ENCODE peak calls at places on chromosomes 11 and 22, in six cellular contexts. One of them, this sample, is unnamed.

GRCh38 chr22:37448521-37449150 is 21.4 kb upstream of the ELFN2 start:
- DNase-seq in lower lobe of right lung: no peak
- DNase-seq in HFF-Myc: no peak
- DNase-seq in AG10803: no peak
- DNase-seq in left ventricle myocardium inferior: no peak
- DNase-seq in IMR-90: no peak
- DNase-seq in this sample: no peak

GRCh38 chr11:114738954-114739353 is 60.6 kb downstream of the NXPE2 start:
- DNase-seq in lower lobe of right lung: no peak
- DNase-seq in HFF-Myc: peak
- DNase-seq in AG10803: peak
- DNase-seq in left ventricle myocardium inferior: no peak
- DNase-seq in IMR-90: peak
- DNase-seq in this sample: peak

GRCh38 chr11:71988050-71988449 is 10.7 kb upstream of the IL18BP start:
- DNase-seq in lower lobe of right lung: no peak
- DNase-seq in HFF-Myc: peak
- DNase-seq in AG10803: peak
- DNase-seq in left ventricle myocardium inferior: no peak
- DNase-seq in IMR-90: peak
- DNase-seq in this sample: no peak

GRCh38 chr11:61954106-61955030 is 4.2 kb downstream of the BEST1 start:
- DNase-seq in lower lobe of right lung: no peak
- DNase-seq in HFF-Myc: no peak
- DNase-seq in AG10803: peak
- DNase-seq in left ventricle myocardium inferior: no peak
- DNase-seq in IMR-90: no peak
- DNase-seq in this sample: no peak

GRCh38 chr11:106457727-106458126 is 380.3 kb downstream of the AASDHPPT start:
- DNase-seq in lower lobe of right lung: no peak
- DNase-seq in HFF-Myc: no peak
- DNase-seq in AG10803: peak
- DNase-seq in left ventricle myocardium inferior: no peak
- DNase-seq in IMR-90: peak
- DNase-seq in this sample: no peak

GRCh38 chr11:76513654-76514034 is 68.8 kb downstream of the EMSY start:
- DNase-seq in lower lobe of right lung: no peak
- DNase-seq in HFF-Myc: no peak
- DNase-seq in AG10803: no peak
- DNase-seq in left ventricle myocardium inferior: no peak
- DNase-seq in IMR-90: no peak
- DNase-seq in this sample: no peak

GRCh38 chr11:2804701-2805387 is 80.7 kb downstream of the CDKN1C start:
- DNase-seq in lower lobe of right lung: peak
- DNase-seq in HFF-Myc: no peak
- DNase-seq in AG10803: no peak
- DNase-seq in left ventricle myocardium inferior: peak
- DNase-seq in IMR-90: no peak
- DNase-seq in this sample: no peak

GRCh38 chr22:35510481-35510934 is 30.1 kb upstream of the RASD2 start:
- DNase-seq in lower lobe of right lung: no peak
- DNase-seq in HFF-Myc: no peak
- DNase-seq in AG10803: no peak
- DNase-seq in left ventricle myocardium inferior: no peak
- DNase-seq in IMR-90: peak
- DNase-seq in this sample: no peak

GRCh38 chr11:118812485-118812884 is 21.5 kb upstream of the DDX6 start:
- DNase-seq in lower lobe of right lung: no peak
- DNase-seq in HFF-Myc: no peak
- DNase-seq in AG10803: no peak
- DNase-seq in left ventricle myocardium inferior: no peak
- DNase-seq in IMR-90: no peak
- DNase-seq in this sample: no peak

GRCh38 chr11:65588199-65589054 is 7.2 kb downstream of the KCNK7 start:
- DNase-seq in lower lobe of right lung: peak
- DNase-seq in HFF-Myc: no peak
- DNase-seq in AG10803: no peak
- DNase-seq in left ventricle myocardium inferior: peak
- DNase-seq in IMR-90: peak
- DNase-seq in this sample: peak

GRCh38 chr22:43819691-43820670 is 7.9 kb upstream of the EFCAB6 start:
- DNase-seq in lower lobe of right lung: no peak
- DNase-seq in HFF-Myc: no peak
- DNase-seq in AG10803: no peak
- DNase-seq in left ventricle myocardium inferior: no peak
- DNase-seq in IMR-90: no peak
- DNase-seq in this sample: no peak

GRCh38 chr22:42895541-42895981 is 38.5 kb upstream of the ARFGAP3 start:
- DNase-seq in lower lobe of right lung: no peak
- DNase-seq in HFF-Myc: no peak
- DNase-seq in AG10803: no peak
- DNase-seq in left ventricle myocardium inferior: no peak
- DNase-seq in IMR-90: no peak
- DNase-seq in this sample: peak

GRCh38 chr11:108927791-108928545 is 263.1 kb downstream of the DDX10 start:
- DNase-seq in lower lobe of right lung: no peak
- DNase-seq in HFF-Myc: no peak
- DNase-seq in AG10803: peak
- DNase-seq in left ventricle myocardium inferior: no peak
- DNase-seq in IMR-90: peak
- DNase-seq in this sample: no peak

GRCh38 chr11:108934696-108935095 is 269.8 kb downstream of the DDX10 start:
- DNase-seq in lower lobe of right lung: no peak
- DNase-seq in HFF-Myc: no peak
- DNase-seq in AG10803: no peak
- DNase-seq in left ventricle myocardium inferior: no peak
- DNase-seq in IMR-90: no peak
- DNase-seq in this sample: no peak

GRCh38 chr11:108933630-108934029 is 268.8 kb downstream of the DDX10 start:
- DNase-seq in lower lobe of right lung: no peak
- DNase-seq in HFF-Myc: no peak
- DNase-seq in AG10803: peak
- DNase-seq in left ventricle myocardium inferior: no peak
- DNase-seq in IMR-90: peak
- DNase-seq in this sample: no peak

GRCh38 chr11:108929241-108929640 is 264.4 kb downstream of the DDX10 start:
- DNase-seq in lower lobe of right lung: no peak
- DNase-seq in HFF-Myc: peak
- DNase-seq in AG10803: peak
- DNase-seq in left ventricle myocardium inferior: no peak
- DNase-seq in IMR-90: peak
- DNase-seq in this sample: no peak

DNA sequence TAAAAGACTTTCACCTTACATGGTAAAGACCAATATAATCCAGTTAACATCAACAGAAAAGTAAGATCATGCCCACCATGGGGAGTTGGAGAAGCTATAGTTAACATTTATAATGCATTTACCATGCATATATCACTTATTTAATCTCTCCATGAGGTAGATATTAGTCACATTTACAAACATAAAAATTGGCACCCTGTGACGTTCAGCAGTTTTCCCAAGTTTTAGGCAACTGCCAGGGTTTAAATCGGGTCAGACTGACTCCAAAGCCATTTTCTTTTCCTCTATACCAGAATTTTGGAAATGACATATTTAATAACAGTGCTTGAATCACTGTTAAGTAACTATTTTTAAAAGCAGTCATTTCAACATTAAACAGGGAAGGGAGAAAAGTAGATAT is 266.3 kb downstream of the DDX10 start:
- DNase-seq in lower lobe of right lung: no peak
- DNase-seq in HFF-Myc: no peak
- DNase-seq in AG10803: no peak
- DNase-seq in left ventricle myocardium inferior: no peak
- DNase-seq in IMR-90: peak
- DNase-seq in this sample: no peak
- H3K4me3 ChIP-seq in lower lobe of right lung: no peak
- H3K4me3 ChIP-seq in HFF-Myc: no peak
- H3K4me3 ChIP-seq in AG10803: no peak
- H3K4me3 ChIP-seq in left ventricle myocardium inferior: no peak
- H3K4me3 ChIP-seq in IMR-90: no peak
- H3K4me3 ChIP-seq in this sample: no peak

GRCh38 chr22:49350441-49351121 is 477.1 kb downstream of the BRD1 start:
- DNase-seq in lower lobe of right lung: peak
- DNase-seq in HFF-Myc: no peak
- DNase-seq in AG10803: no peak
- DNase-seq in left ventricle myocardium inferior: no peak
- DNase-seq in IMR-90: no peak
- DNase-seq in this sample: no peak
- TF ChIP-seq CTCF in lower lobe of right lung: no peak
- TF ChIP-seq CTCF in HFF-Myc: no peak
- TF ChIP-seq CTCF in AG10803: no peak
- TF ChIP-seq CTCF in left ventricle myocardium inferior: no peak
- TF ChIP-seq CTCF in IMR-90: no peak
- TF ChIP-seq CTCF in this sample: no peak

GRCh38 chr22:19716041-19716828 is 1.9 kb downstream of the SEPTIN5 start:
- DNase-seq in lower lobe of right lung: no peak
- DNase-seq in HFF-Myc: no peak
- DNase-seq in AG10803: no peak
- DNase-seq in left ventricle myocardium inferior: peak
- DNase-seq in IMR-90: no peak
- DNase-seq in this sample: no peak

GRCh38 chr22:19713650-19714319 is 518 bp upstream of the SEPTIN5 start:
- DNase-seq in lower lobe of right lung: no peak
- DNase-seq in HFF-Myc: no peak
- DNase-seq in AG10803: no peak
- DNase-seq in left ventricle myocardium inferior: peak
- DNase-seq in IMR-90: no peak
- DNase-seq in this sample: no peak

GRCh38 chr22:19716829-19717105 is 2.5 kb downstream of the SEPTIN5 start:
- DNase-seq in lower lobe of right lung: no peak
- DNase-seq in HFF-Myc: no peak
- DNase-seq in AG10803: no peak
- DNase-seq in left ventricle myocardium inferior: no peak
- DNase-seq in IMR-90: no peak
- DNase-seq in this sample: no peak

GRCh38 chr22:19714320-19715252 is at the start of gene SEPTIN5:
- DNase-seq in lower lobe of right lung: no peak
- DNase-seq in HFF-Myc: no peak
- DNase-seq in AG10803: no peak
- DNase-seq in left ventricle myocardium inferior: no peak
- DNase-seq in IMR-90: no peak
- DNase-seq in this sample: no peak

DNA sequence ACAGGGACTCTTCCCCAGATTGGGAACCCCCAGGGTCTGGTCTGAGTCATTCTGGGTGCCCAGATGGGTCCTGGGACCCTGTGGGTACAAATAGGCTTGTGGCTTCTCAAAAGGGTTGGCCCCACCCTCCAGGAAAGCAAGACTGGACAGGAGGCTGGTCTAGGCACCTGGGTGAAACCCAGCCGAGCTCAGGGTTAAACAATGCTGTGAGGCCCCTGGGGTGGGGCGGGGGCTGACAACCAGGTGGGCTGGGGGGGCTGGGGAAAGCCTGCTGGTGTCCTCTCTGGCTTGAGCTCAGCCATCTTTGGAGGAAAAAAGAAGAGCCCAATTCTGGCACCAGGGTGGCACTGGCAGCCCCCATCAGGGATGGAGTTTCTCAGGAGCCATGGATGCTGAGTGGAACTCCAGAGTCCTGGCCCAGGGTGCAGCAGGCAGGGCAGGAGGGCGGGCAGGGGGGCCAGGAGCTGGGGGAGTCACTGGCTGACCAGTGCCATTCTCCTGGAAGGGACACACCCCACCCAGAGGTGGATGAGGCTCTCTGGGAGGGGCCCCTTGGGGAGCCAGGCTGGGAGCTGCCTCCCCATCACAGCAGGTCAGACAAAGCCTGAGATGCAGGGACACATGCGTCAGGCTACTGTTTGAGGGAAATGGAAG is 1.1 kb downstream of the SEPTIN5 start:
- DNase-seq in lower lobe of right lung: no peak
- DNase-seq in HFF-Myc: no peak
- DNase-seq in AG10803: no peak
- DNase-seq in left ventricle myocardium inferior: peak
- DNase-seq in IMR-90: no peak
- DNase-seq in this sample: peak
- H3K4me3 ChIP-seq in lower lobe of right lung: peak
- H3K4me3 ChIP-seq in HFF-Myc: peak
- H3K4me3 ChIP-seq in AG10803: peak
- H3K4me3 ChIP-seq in left ventricle myocardium inferior: peak
- H3K4me3 ChIP-seq in IMR-90: no peak
- H3K4me3 ChIP-seq in this sample: no peak

GRCh38 chr22:45969414-45969799 is 7.6 kb downstream of the WNT7B start:
- DNase-seq in lower lobe of right lung: no peak
- DNase-seq in HFF-Myc: no peak
- DNase-seq in AG10803: no peak
- DNase-seq in left ventricle myocardium inferior: no peak
- DNase-seq in IMR-90: no peak
- DNase-seq in this sample: no peak
- TF ChIP-seq CTCF in lower lobe of right lung: no peak
- TF ChIP-seq CTCF in HFF-Myc: peak
- TF ChIP-seq CTCF in AG10803: no peak
- TF ChIP-seq CTCF in left ventricle myocardium inferior: no peak
- TF ChIP-seq CTCF in IMR-90: peak
- TF ChIP-seq CTCF in this sample: no peak

GRCh38 chr11:116930586-116930985 is 93.2 kb upstream of the APOA1 start:
- DNase-seq in lower lobe of right lung: no peak
- DNase-seq in HFF-Myc: no peak
- DNase-seq in AG10803: no peak
- DNase-seq in left ventricle myocardium inferior: no peak
- DNase-seq in IMR-90: no peak
- DNase-seq in this sample: no peak
- H3K4me3 ChIP-seq in lower lobe of right lung: peak
- H3K4me3 ChIP-seq in HFF-Myc: no peak
- H3K4me3 ChIP-seq in AG10803: no peak
- H3K4me3 ChIP-seq in left ventricle myocardium inferior: peak
- H3K4me3 ChIP-seq in IMR-90: no peak
- H3K4me3 ChIP-seq in this sample: no peak

GRCh38 chr11:39367526-39367925 is 2091.9 kb downstream of the LRRC4C start:
- DNase-seq in lower lobe of right lung: no peak
- DNase-seq in HFF-Myc: no peak
- DNase-seq in AG10803: no peak
- DNase-seq in left ventricle myocardium inferior: no peak
- DNase-seq in IMR-90: no peak
- DNase-seq in this sample: no peak

GRCh38 chr11:39365809-39366436 is 2093.5 kb downstream of the LRRC4C start:
- DNase-seq in lower lobe of right lung: no peak
- DNase-seq in HFF-Myc: no peak
- DNase-seq in AG10803: no peak
- DNase-seq in left ventricle myocardium inferior: no peak
- DNase-seq in IMR-90: no peak
- DNase-seq in this sample: no peak

DNA sequence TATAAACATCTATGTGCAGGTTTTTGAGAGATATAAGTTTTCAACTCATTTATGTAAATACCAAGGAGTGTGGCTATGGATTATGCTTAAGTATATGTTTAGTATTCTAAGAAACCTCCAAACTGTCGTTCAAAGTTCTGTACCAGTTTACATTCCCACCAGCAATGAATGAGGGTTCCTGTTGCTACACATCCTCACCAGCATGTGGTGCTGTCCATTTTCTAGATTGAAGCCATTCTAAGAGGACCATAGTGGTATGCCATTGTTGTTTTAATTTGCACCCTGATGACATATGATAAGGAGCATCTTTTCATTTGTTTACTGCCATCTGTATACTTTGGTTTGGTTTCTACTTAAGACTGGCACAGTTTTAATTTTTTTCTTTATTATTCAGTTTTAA is 2097.9 kb downstream of the LRRC4C start:
- DNase-seq in lower lobe of right lung: no peak
- DNase-seq in HFF-Myc: no peak
- DNase-seq in AG10803: no peak
- DNase-seq in left ventricle myocardium inferior: no peak
- DNase-seq in IMR-90: no peak
- DNase-seq in this sample: no peak
- TF ChIP-seq CTCF in lower lobe of right lung: no peak
- TF ChIP-seq CTCF in HFF-Myc: no peak
- TF ChIP-seq CTCF in AG10803: no peak
- TF ChIP-seq CTCF in left ventricle myocardium inferior: no peak
- TF ChIP-seq CTCF in IMR-90: no peak
- TF ChIP-seq CTCF in this sample: no peak

This sample was measured in GM12865.